ENCODE peak calls at places on chromosomes 12 and 14, in six cellular contexts. X, H, N, B, O and C are unnamed samples.

GRCh38 chr12:108079731-108080130 is 49.4 kb upstream of the WSCD2 start:
- DNase-seq in X (no peak), H (no peak), N (no peak), B (no peak), O (no peak), C (no peak)

GRCh38 chr12:31474751-31475150 is 116.2 kb downstream of the DENND5B start:
- DNase-seq in X (no peak), H (no peak), N (no peak), B (no peak), O (no peak), C (no peak)

GRCh38 chr12:47783024-47783755 is 10.2 kb downstream of the SLC48A1 start:
- DNase-seq in X (no peak), H (no peak), N (no peak), B (no peak), O (no peak), C (no peak)

GRCh38 chr14:24273422-24273998 is 2.1 kb upstream of the RABGGTA start:
- DNase-seq in X (no peak), H (no peak), N (no peak), B (no peak), O (peak), C (peak)

GRCh38 chr14:64730681-64731080 is 26.5 kb downstream of the PLEKHG3 start:
- DNase-seq in X (no peak), H (no peak), N (no peak), B (no peak), O (no peak), C (no peak)

GRCh38 chr14:74511966-74512365 is 18.4 kb downstream of the ISCA2 start:
- DNase-seq in X (no peak), H (no peak), N (no peak), B (no peak), O (no peak), C (no peak)

GRCh38 chr12:11927311-11927935 is 143.3 kb upstream of the BCL2L14 start:
- DNase-seq in X (no peak), H (no peak), N (no peak), B (no peak), O (no peak), C (no peak)

GRCh38 chr12:104721065-104721458 is 237.0 kb downstream of the SLC41A2 start:
- DNase-seq in X (no peak), H (no peak), N (no peak), B (no peak), O (no peak), C (no peak)

GRCh38 chr12:80902711-80903110 is 35.0 kb downstream of the LIN7A start:
- DNase-seq in X (no peak), H (no peak), N (no peak), B (no peak), O (no peak), C (no peak)

GRCh38 chr12:54701940-54702592 is 53.9 kb upstream of the DCD start:
- DNase-seq in X (no peak), H (peak), N (no peak), B (no peak), O (peak), C (peak)

GRCh38 chr14:70904376-70904775 is 2.9 kb upstream of the PCNX1 start:
- DNase-seq in X (no peak), H (no peak), N (no peak), B (no peak), O (no peak), C (no peak)

GRCh38 chr14:98114122-98114895 is 1157.7 kb downstream of the BCL11B start:
- DNase-seq in X (no peak), H (no peak), N (no peak), B (no peak), O (no peak), C (no peak)

GRCh38 chr14:52923902-52924575 is 26.8 kb downstream of the FERMT2 start:
- DNase-seq in X (no peak), H (no peak), N (no peak), B (no peak), O (no peak), C (peak)

GRCh38 chr14:91911474-91912032 is 35.9 kb downstream of the FBLN5 start:
- DNase-seq in X (no peak), H (no peak), N (no peak), B (no peak), O (peak), C (peak)

GRCh38 chr14:24032727-24033418 is 18.9 kb upstream of the CARMIL3 start:
- DNase-seq in X (peak), H (peak), N (no peak), B (peak), O (peak), C (peak)

GRCh38 chr14:58085877-58086276 is 66.1 kb downstream of the ARMH4 start:
- DNase-seq in X (no peak), H (no peak), N (no peak), B (no peak), O (no peak), C (no peak)

GRCh38 chr12:101793401-101793800 is 37.4 kb downstream of the GNPTAB start:
- DNase-seq in X (no peak), H (no peak), N (no peak), B (no peak), O (no peak), C (peak)

GRCh38 chr12:112296183-112296582 is 86.0 kb downstream of the HECTD4 start:
- DNase-seq in X (no peak), H (no peak), N (no peak), B (no peak), O (no peak), C (no peak)

GRCh38 chr12:98863167-98863566 is 218.1 kb downstream of the APAF1 start:
- DNase-seq in X (no peak), H (no peak), N (no peak), B (no peak), O (no peak), C (no peak)

GRCh38 chr12:124548854-124549378 is 18.5 kb downstream of the NCOR2 start:
- DNase-seq in X (peak), H (peak), N (no peak), B (peak), O (no peak), C (peak)

GRCh38 chr14:77103475-77103874 is 5.4 kb downstream of the CIPC start:
- DNase-seq in X (no peak), H (no peak), N (no peak), B (no peak), O (no peak), C (no peak)

GRCh38 chr12:68370006-68370590 is 37.9 kb upstream of the MDM1 start:
- DNase-seq in X (no peak), H (no peak), N (no peak), B (no peak), O (no peak), C (peak)

GRCh38 chr12:114710151-114710550 is 26.2 kb upstream of the TBX3 start:
- DNase-seq in X (no peak), H (no peak), N (no peak), B (no peak), O (no peak), C (no peak)

GRCh38 chr14:24629521-24629920 is 4.5 kb downstream of the GZMB start:
- DNase-seq in X (no peak), H (no peak), N (no peak), B (no peak), O (no peak), C (no peak)

GRCh38 chr12:40315375-40315774 is 90.6 kb downstream of the LRRK2 start:
- DNase-seq in X (no peak), H (no peak), N (no peak), B (no peak), O (no peak), C (no peak)

GRCh38 chr14:67879026-67879425 is 59.4 kb downstream of the RAD51B start:
- DNase-seq in X (no peak), H (no peak), N (no peak), B (no peak), O (no peak), C (no peak)

GRCh38 chr14:93045965-93046695 is 69.6 kb downstream of the ITPK1 start:
- DNase-seq in X (no peak), H (no peak), N (no peak), B (no peak), O (no peak), C (peak)

GRCh38 chr12:46492471-46493351 is 120.1 kb upstream of the SLC38A2 start:
- DNase-seq in X (peak), H (no peak), N (no peak), B (no peak), O (peak), C (no peak)

GRCh38 chr14:32985881-32986280 is 47.2 kb downstream of the NPAS3 start:
- DNase-seq in X (no peak), H (no peak), N (no peak), B (no peak), O (no peak), C (no peak)

GRCh38 chr14:77458249-77458950 is 507 bp downstream of the AHSA1 start:
- DNase-seq in X (no peak), H (peak), N (no peak), B (peak), O (peak), C (peak)

GRCh38 chr12:120928864-120929652 is 24.9 kb upstream of the SPPL3 start:
- DNase-seq in X (no peak), H (no peak), N (no peak), B (no peak), O (no peak), C (no peak)

GRCh38 chr12:77167801-77168200 is 102.4 kb upstream of the E2F7 start:
- DNase-seq in X (no peak), H (no peak), N (no peak), B (no peak), O (no peak), C (no peak)

GRCh38 chr14:67837011-67837624 is 17.5 kb downstream of the RAD51B start:
- DNase-seq in X (peak), H (peak), N (no peak), B (peak), O (peak), C (peak)

GRCh38 chr12:27549231-27549800 is 25.3 kb downstream of the PPFIBP1 start:
- DNase-seq in X (no peak), H (no peak), N (no peak), B (peak), O (peak), C (no peak)

GRCh38 chr12:126772171-126772864 is 1494.7 kb upstream of the TMEM132C start:
- DNase-seq in X (no peak), H (no peak), N (no peak), B (no peak), O (peak), C (no peak)

DNA sequence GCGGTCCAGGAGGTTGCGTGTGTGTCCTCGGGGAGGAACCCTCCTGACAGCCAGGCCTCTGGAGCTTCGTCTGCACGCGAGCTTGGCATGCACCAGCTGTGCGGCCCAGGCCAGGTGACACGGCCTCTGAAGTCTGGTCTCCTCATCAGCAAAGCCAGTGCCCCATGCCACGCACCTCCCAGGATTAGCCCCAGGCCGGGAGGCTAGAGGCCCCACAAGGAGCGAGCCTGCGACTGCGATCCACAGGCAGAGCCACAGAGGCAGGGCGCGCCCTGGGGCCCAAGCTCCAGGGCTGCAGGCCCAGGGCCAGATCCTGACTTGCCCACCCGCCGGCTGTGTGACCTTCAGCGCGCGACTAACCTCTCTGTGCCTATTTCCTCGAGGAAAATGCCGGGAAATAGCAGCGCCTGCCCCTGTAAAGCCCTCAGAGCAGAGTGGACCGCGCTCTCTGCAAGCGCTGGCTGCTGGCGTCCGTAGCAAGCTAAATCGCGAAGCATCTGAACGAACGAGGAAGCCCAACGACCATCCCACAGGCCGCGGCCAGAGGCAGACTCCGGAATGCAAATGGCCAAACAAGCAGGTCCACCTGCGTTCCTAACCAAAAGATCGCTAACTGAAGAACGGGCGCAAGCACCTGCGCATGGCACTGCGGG is 492 bp upstream of the BTBD6 start:
- DNase-seq in X (no peak), H (no peak), N (no peak), B (no peak), O (no peak), C (no peak)
- TF ChIP-seq POLR2A in X (no peak), H (no peak), N (no peak), B (no peak), O (no peak), C (no peak)

GRCh38 chr14:22929104-22929847 is at the start of gene PRMT5:
- DNase-seq in X (peak), H (peak), N (peak), B (peak), O (peak), C (peak)
- TF ChIP-seq POLR2A in X (peak), H (peak), N (peak), B (peak), O (peak), C (peak)

DNA sequence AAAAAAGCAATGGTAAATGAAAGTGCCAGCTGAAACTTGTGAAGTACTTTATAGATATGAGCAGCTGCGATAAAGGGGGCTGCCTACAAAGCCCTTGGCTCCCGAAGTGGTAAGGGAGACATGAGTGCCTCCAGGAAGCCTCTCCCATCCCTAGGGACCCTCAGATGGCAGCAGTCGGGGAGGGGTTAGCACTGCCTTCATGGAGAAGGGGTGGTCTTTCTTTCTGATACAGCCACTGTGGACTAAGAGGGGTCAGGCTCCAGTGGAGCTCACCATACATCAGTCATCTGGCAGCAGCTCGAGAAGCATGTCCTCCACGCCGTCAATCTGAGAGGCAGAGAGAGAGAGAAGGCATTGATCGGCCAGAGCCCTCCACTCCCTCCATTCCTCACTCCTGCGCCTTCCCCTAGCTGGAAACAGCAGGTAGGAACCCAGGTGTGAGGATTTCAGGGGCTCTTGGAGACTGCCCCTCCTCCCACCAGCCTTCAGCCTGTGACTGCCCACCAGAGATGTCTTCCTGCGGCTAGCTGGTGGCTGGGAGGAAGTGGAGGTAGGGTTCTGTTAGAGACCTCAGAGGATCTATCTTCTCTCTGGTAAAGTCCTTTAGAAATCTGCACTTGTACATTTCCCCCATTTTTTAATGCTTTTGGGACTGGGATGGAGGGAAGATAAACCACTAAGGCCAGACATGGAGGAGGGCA is 2.3 kb downstream of the TCL1A start:
- DNase-seq in X (no peak), H (no peak), N (no peak), B (no peak), O (no peak), C (no peak)
- TF ChIP-seq POLR2A in X (no peak), H (no peak), N (no peak), B (no peak), O (no peak), C (no peak)

GRCh38 chr14:21205678-21206581 is 50.1 kb upstream of the OR5AU1 start:
- DNase-seq in X (no peak), H (no peak), N (no peak), B (no peak), O (no peak), C (no peak)
- TF ChIP-seq POLR2A in X (no peak), H (no peak), N (no peak), B (no peak), O (no peak), C (no peak)

GRCh38 chr12:6828671-6829531 is 694 bp downstream of the P3H3 start:
- DNase-seq in X (peak), H (no peak), N (no peak), B (no peak), O (no peak), C (no peak)
- TF ChIP-seq POLR2A in X (peak), H (peak), N (no peak), B (peak), O (no peak), C (no peak)

GRCh38 chr12:6692888-6693287 is 3.7 kb upstream of the ZNF384 start:
- DNase-seq in X (no peak), H (no peak), N (no peak), B (no peak), O (no peak), C (no peak)

GRCh38 chr12:6691473-6691872 is 2.3 kb upstream of the ZNF384 start:
- DNase-seq in X (no peak), H (no peak), N (no peak), B (no peak), O (no peak), C (no peak)

GRCh38 chr12:6688543-6688999 is 604 bp downstream of the ZNF384 start:
- DNase-seq in X (peak), H (peak), N (no peak), B (no peak), O (peak), C (peak)

GRCh38 chr12:6685814-6686213 is 3.4 kb downstream of the ZNF384 start:
- DNase-seq in X (no peak), H (no peak), N (no peak), B (no peak), O (no peak), C (no peak)

GRCh38 chr12:6689000-6689882 is at the start of gene ZNF384:
- DNase-seq in X (peak), H (peak), N (peak), B (peak), O (peak), C (peak)
- TF ChIP-seq POLR2A in X (peak), H (peak), N (peak), B (peak), O (peak), C (peak)

DNA sequence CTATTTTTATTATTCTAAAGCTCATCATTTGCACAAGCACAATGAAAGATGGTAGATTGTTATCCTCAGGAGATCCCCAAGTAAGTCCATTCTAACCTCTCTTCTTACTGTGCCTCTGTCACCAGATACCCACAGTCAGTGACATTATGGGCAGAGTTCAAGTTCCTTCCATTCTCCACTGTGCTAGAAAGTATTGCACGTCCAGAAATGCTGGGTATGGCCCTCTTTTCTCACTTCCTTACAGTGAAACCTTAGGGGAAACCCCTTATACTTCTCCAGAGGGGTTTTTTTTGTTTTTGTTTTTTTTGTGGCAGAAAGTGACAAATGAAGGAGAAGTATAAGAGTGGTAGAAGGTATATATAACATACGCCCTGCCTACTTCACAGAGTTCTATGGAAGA is 102.9 kb downstream of the DIO2 start:
- DNase-seq in X (no peak), H (no peak), N (no peak), B (no peak), O (no peak), C (no peak)
- TF ChIP-seq POLR2A in X (no peak), H (no peak), N (no peak), B (no peak), O (no peak), C (no peak)

GRCh38 chr12:122503783-122504590 is 3.3 kb upstream of the ZCCHC8 start:
- DNase-seq in X (no peak), H (no peak), N (no peak), B (no peak), O (no peak), C (no peak)
- TF ChIP-seq POLR2A in X (no peak), H (no peak), N (peak), B (no peak), O (no peak), C (no peak)